ENCODE peak calls at places on chromosome 10, in nine cellular contexts. U is Peyer's patch, S is GM06990, G is hepatocyte, R is vagina, K is lung, L is GM23338, A is astrocyte of the spinal cord, H is WERI-Rb-1. N is an unnamed sample.

GRCh38 chr10:10772411-10772810 is 245.3 kb upstream of the CELF2 start:
- DNase-seq in U (no peak), S (no peak), G (no peak), R (no peak), K (no peak), L (no peak), A (no peak), H (no peak), N (no peak)

GRCh38 chr10:12455774-12456173 is 106.4 kb downstream of the CAMK1D start:
- DNase-seq in U (no peak), S (no peak), G (no peak), R (no peak), K (no peak), L (no peak), A (peak), H (no peak), N (no peak)

GRCh38 chr10:35446439-35446838 is 110.1 kb downstream of the CCNY start:
- DNase-seq in U (no peak), S (no peak), G (no peak), R (no peak), K (no peak), L (no peak), A (no peak), H (no peak), N (no peak)

GRCh38 chr10:124530215-124530665 is 68.6 kb downstream of the LHPP start:
- DNase-seq in U (peak), S (peak), G (peak), R (no peak), K (peak), L (peak), A (peak), H (peak), N (peak)

GRCh38 chr10:68562666-68563522 is 2.8 kb downstream of the TET1 start:
- DNase-seq in U (no peak), S (no peak), G (peak), R (no peak), K (no peak), L (peak), A (peak), H (no peak), N (no peak)

GRCh38 chr10:1242975-1243374 is 186.8 kb downstream of the WDR37 start:
- DNase-seq in U (peak), S (no peak), G (no peak), R (peak), K (no peak), L (no peak), A (no peak), H (no peak), N (no peak)

GRCh38 chr10:79057481-79058275 is 11.1 kb upstream of the ZMIZ1 start:
- DNase-seq in U (peak), S (no peak), G (no peak), R (no peak), K (no peak), L (no peak), A (no peak), H (no peak), N (no peak)

GRCh38 chr10:69101451-69102095 is 13.7 kb downstream of the SRGN start:
- DNase-seq in U (no peak), S (no peak), G (no peak), R (no peak), K (no peak), L (no peak), A (peak), H (no peak), N (no peak)

GRCh38 chr10:89944138-89944537 is 242.7 kb downstream of the KIF20B start:
- DNase-seq in U (no peak), S (no peak), G (no peak), R (no peak), K (no peak), L (no peak), A (no peak), H (no peak), N (no peak)

GRCh38 chr10:11877506-11877905 is 54.4 kb downstream of the PROSER2 start:
- DNase-seq in U (no peak), S (no peak), G (no peak), R (no peak), K (no peak), L (no peak), A (no peak), H (no peak), N (no peak)

GRCh38 chr10:14880201-14880600 is 1.5 kb downstream of the SUV39H2 start:
- DNase-seq in U (no peak), S (no peak), G (peak), R (no peak), K (no peak), L (peak), A (no peak), H (no peak), N (no peak)

GRCh38 chr10:72567421-72567820 is 58.5 kb downstream of the MICU1 start:
- DNase-seq in U (no peak), S (no peak), G (no peak), R (no peak), K (peak), L (no peak), A (peak), H (no peak), N (peak)

GRCh38 chr10:18868919-18869318 is 179.7 kb upstream of the MALRD1 start:
- DNase-seq in U (no peak), S (no peak), G (no peak), R (no peak), K (no peak), L (no peak), A (no peak), H (no peak), N (no peak)

DNA sequence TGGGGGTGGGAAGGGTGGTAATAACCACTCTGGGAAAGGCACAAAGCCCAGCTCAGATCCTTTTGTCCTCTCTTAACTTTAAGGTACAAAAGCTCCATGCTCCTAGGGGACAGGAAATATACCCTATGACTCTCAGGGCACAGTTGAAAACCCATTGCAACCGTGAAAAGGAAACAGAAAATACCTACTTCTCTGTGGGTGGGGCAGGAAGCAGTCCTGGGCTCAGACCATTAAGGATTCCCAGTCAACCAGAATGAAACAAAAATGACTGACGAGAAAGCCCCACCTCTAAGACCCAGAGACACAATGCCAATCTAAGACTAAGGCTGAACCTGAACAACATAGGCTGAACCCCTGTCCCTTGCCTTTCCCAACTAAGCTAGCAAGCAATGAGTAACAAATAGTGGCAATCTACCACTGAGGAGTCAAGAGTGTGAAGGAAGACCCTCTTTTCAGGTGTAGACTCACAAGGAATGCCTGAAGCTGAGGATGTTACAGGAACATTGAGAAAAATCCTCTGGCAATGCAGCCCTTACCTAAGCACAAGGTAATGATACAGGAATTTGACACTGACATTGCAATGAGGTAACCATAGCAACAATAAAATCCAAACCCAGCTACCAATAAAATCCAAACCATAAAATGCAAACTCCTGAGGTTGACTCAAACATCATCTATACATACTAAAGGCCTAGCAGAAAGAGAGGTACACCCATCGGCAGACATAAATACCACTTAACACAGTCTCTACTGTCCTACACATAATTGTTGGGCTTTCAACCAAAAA is 380.1 kb downstream of the HPSE2 start:
- DNase-seq in U (no peak), S (no peak), G (no peak), R (no peak), K (no peak), L (no peak), A (no peak), H (no peak), N (no peak)
- TF ChIP-seq CTCF in U (no peak), S (no peak), G (no peak), R (no peak), K (no peak), L (no peak), A (no peak), H (no peak), N (no peak)

GRCh38 chr10:44982114-44982460 is 3.5 kb upstream of the DEPP1 start:
- DNase-seq in U (peak), S (no peak), G (no peak), R (no peak), K (no peak), L (no peak), A (peak), H (no peak), N (no peak)

GRCh38 chr10:44982496-44982895 is 3.9 kb upstream of the DEPP1 start:
- DNase-seq in U (no peak), S (no peak), G (no peak), R (no peak), K (no peak), L (no peak), A (no peak), H (no peak), N (no peak)

GRCh38 chr10:44983066-44983894 is 4.7 kb upstream of the DEPP1 start:
- DNase-seq in U (no peak), S (no peak), G (no peak), R (no peak), K (no peak), L (no peak), A (no peak), H (no peak), N (no peak)

GRCh38 chr10:44980309-44981171 is 1.9 kb upstream of the DEPP1 start:
- DNase-seq in U (no peak), S (no peak), G (no peak), R (no peak), K (no peak), L (no peak), A (no peak), H (no peak), N (no peak)

GRCh38 chr10:44981172-44982113 is 2.8 kb upstream of the DEPP1 start:
- DNase-seq in U (no peak), S (no peak), G (peak), R (no peak), K (no peak), L (no peak), A (peak), H (no peak), N (no peak)
- H3K4me3 ChIP-seq in U (no peak), S (no peak), G (no peak), R (no peak), K (no peak), L (no peak), A (no peak), H (no peak), N (no peak)

DNA sequence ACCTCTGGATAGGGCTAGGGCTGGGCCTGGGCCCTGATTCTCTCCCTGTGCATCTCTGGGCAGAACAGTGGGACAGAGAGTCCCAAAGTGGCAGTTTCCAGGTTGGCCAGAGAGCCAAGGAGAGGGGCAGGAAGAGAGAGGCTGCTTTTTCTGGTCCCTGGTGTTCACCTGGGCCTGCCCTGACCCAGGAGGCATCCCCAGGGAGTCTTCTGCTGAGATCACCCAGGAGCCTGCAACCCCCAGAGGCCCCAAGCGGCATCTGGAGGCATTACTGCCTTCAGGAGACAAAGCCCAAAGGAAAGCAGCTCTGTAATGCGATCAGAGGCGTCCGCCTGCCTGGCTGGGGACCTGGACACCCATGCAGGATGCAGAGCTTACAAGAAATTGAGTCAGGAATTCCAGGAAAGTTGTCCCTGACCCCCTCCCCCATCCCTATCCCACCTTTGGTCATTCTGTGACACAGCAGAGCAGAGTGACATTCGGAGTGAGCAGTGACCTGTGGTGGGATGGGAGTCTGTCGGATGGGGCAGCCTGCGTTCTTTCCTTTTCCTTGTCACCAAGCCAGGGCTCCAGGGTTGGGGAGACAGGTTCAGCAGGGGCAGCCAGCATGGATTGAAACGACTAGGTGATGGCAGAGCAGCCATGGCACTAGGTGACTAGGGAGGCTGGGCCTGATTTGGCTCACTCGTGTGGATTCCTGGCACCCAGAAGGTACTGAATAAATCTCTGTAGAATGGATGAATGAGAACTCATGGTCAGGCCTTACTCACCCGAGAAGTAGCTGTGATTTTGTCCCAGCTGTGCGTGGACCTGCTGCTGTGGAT is 10.4 kb downstream of the UNC5B start:
- DNase-seq in U (no peak), S (no peak), G (no peak), R (no peak), K (no peak), L (peak), A (peak), H (peak), N (no peak)
- TF ChIP-seq CTCF in U (no peak), S (no peak), G (peak), R (no peak), K (no peak), L (peak), A (no peak), H (peak), N (peak)

DNA sequence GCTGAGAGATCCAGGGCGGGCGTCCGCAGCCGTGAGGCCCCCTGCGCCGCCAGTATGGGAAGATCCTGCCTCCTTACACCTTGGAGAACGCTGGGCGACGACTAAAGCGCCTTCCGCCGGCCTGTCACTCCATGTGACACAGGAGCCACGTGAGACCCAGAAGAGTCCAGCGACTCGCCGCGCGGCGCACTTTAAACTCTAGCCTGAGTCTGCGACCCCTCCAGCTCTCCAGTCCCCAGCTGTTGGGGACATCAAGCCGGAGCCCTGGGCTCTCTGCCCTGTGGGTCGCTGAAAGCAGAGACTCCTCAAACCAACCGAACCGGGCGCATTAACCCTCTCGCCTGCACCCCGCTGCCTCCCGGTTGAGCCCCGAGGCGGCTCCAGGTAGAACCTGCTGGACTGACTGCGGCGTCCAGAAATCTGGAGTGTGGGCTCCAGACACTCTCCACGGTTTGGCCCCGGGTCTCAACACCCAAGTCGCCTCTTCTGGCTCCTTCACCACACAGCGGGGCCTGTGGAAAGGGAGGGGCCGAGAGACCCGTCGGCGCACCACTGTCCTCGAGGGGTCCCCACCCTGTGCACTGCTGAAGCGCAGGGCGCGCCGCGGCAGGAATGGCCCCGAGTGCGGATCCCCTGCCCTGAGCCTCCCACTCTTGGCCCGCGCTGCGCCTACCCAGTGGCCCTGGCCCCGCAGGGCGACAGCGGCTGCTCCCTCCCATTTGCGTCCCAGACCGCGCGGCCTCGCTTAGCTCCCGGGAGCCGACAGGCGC is 1.8 kb upstream of the SFMBT2 start:
- DNase-seq in U (peak), S (peak), G (peak), R (no peak), K (no peak), L (peak), A (no peak), H (no peak), N (no peak)
- H3K4me3 ChIP-seq in U (peak), S (no peak), G (no peak), R (peak), K (peak), L (peak), A (no peak), H (no peak), N (peak)

GRCh38 chr10:86113044-86113443 is 253.6 kb downstream of the GRID1 start:
- DNase-seq in U (no peak), S (no peak), G (no peak), R (no peak), K (no peak), L (no peak), A (no peak), H (no peak), N (no peak)

GRCh38 chr10:86109421-86109820 is 257.2 kb downstream of the GRID1 start:
- DNase-seq in U (no peak), S (no peak), G (no peak), R (no peak), K (no peak), L (no peak), A (no peak), H (no peak), N (no peak)

GRCh38 chr10:86108696-86109095 is 257.9 kb downstream of the GRID1 start:
- DNase-seq in U (no peak), S (no peak), G (no peak), R (no peak), K (no peak), L (no peak), A (no peak), H (no peak), N (no peak)

GRCh38 chr10:86111902-86112301 is 254.7 kb downstream of the GRID1 start:
- DNase-seq in U (no peak), S (no peak), G (no peak), R (no peak), K (no peak), L (no peak), A (no peak), H (no peak), N (no peak)

DNA sequence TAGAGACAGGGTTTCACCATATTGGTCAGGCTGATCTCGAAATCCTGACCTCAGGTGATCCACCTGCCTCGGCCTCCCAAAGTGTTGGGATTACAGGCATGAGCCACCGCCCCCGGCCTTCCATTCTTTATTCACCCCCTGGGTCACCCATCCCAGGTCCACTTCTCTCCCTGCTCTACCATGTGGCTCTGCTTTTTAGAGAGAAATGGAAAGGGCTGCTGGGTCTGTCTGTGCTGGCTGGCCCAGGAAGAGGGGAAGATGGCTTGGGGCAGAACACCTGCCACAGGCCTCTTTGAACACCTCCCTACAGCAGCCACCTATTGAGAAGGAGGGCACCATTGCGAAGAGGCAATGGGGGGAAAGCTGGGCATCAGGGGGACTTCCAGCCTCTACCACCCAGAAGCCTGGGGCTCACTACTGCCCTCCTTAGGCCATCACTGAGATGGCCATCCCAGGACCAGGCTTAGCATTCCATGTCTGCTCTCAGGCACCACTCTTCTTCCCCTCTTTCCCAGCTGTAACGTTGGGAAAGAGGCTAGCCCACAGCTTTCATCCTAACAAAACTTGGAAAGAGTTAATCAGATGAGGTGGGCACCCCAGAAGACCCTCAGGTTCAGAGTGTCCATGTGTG is 256.3 kb downstream of the GRID1 start:
- DNase-seq in U (no peak), S (no peak), G (no peak), R (no peak), K (no peak), L (peak), A (no peak), H (no peak), N (no peak)
- TF ChIP-seq CTCF in U (no peak), S (peak), G (no peak), R (no peak), K (no peak), L (peak), A (no peak), H (peak), N (no peak)

GRCh38 chr10:2985729-2986232 is 81.6 kb upstream of the PFKP start:
- DNase-seq in U (peak), S (no peak), G (peak), R (no peak), K (peak), L (no peak), A (peak), H (no peak), N (no peak)
- H3K4me3 ChIP-seq in U (no peak), S (no peak), G (no peak), R (peak), K (no peak), L (no peak), A (no peak), H (no peak), N (no peak)

GRCh38 chr10:49115015-49115795 is at the start of gene VSTM4:
- DNase-seq in U (no peak), S (no peak), G (peak), R (no peak), K (peak), L (peak), A (peak), H (peak), N (no peak)
- TF ChIP-seq CTCF in U (no peak), S (no peak), G (peak), R (no peak), K (no peak), L (no peak), A (no peak), H (peak), N (no peak)

N was measured in retinal pigment epithelial cell.